ENCODE peak calls at places on chromosomes 13 and 19, in nine cellular contexts. Q, J, F, N, M, W, R, T and K are unnamed samples. For H3K4me1 and H3K36me3, the result is how much of the 10 kb centered on the place peaks cover.

GRCh38 chr13:99777873-99778272 is 193.7 kb downstream of the ZIC5 start:
- DNase-seq in Q (no peak), J (no peak), F (no peak), N (no peak), M (no peak), W (no peak), R (no peak), T (no peak), K (no peak)

GRCh38 chr13:79775830-79776229 is 294.9 kb downstream of the NDFIP2 start:
- DNase-seq in Q (peak), J (no peak), F (no peak), N (peak), M (peak), W (no peak), R (no peak), T (peak), K (peak)

GRCh38 chr13:89053418-89053817 is 1382.2 kb downstream of the SLITRK5 start:
- DNase-seq in Q (no peak), J (no peak), F (no peak), N (no peak), M (no peak), W (no peak), R (no peak), T (no peak), K (no peak)

GRCh38 chr19:52307275-52307674 is 10.3 kb downstream of the ZNF480 start:
- DNase-seq in Q (peak), J (no peak), F (no peak), N (no peak), M (no peak), W (no peak), R (no peak), T (peak), K (peak)

GRCh38 chr13:21060063-21060826 is 1.1 kb downstream of the LATS2 start:
- DNase-seq in Q (peak), J (peak), F (peak), N (no peak), M (peak), W (peak), R (no peak), T (peak), K (peak)

GRCh38 chr13:77460195-77460594 is 75.3 kb upstream of the SCEL start:
- DNase-seq in Q (no peak), J (peak), F (peak), N (no peak), M (no peak), W (no peak), R (peak), T (no peak), K (no peak)

GRCh38 chr13:35474551-35474950 is 1.9 kb downstream of the MAB21L1 start:
- DNase-seq in Q (no peak), J (no peak), F (no peak), N (no peak), M (no peak), W (no peak), R (no peak), T (no peak), K (no peak)

GRCh38 chr13:113141591-113141950 is 16.9 kb upstream of the PROZ start:
- DNase-seq in Q (no peak), J (peak), F (no peak), N (no peak), M (no peak), W (no peak), R (no peak), T (no peak), K (no peak)

GRCh38 chr13:110398564-110399507 is 91.8 kb downstream of the COL4A2 start:
- DNase-seq in Q (no peak), J (no peak), F (no peak), N (no peak), M (no peak), W (peak), R (no peak), T (no peak), K (no peak)

GRCh38 chr13:46113596-46113995 is 8.8 kb upstream of the CPB2 start:
- DNase-seq in Q (peak), J (no peak), F (no peak), N (no peak), M (no peak), W (no peak), R (no peak), T (no peak), K (no peak)

GRCh38 chr19:47707135-47707925 is 5.9 kb upstream of the EHD2 start:
- DNase-seq in Q (peak), J (peak), F (peak), N (peak), M (peak), W (peak), R (no peak), T (peak), K (peak)

GRCh38 chr19:8371011-8371804 is 7.3 kb downstream of the ANGPTL4 start:
- DNase-seq in Q (no peak), J (no peak), F (no peak), N (no peak), M (no peak), W (no peak), R (no peak), T (no peak), K (no peak)

GRCh38 chr13:66586489-66586888 is 643.6 kb downstream of the PCDH9 start:
- DNase-seq in Q (no peak), J (no peak), F (no peak), N (no peak), M (no peak), W (no peak), R (no peak), T (no peak), K (no peak)

GRCh38 chr19:2805261-2805900 is 14.3 kb upstream of the ZNF554 start:
- DNase-seq in Q (no peak), J (no peak), F (no peak), N (no peak), M (no peak), W (no peak), R (no peak), T (no peak), K (no peak)

GRCh38 chr13:50075619-50076097 is 60.4 kb downstream of the KCNRG start:
- DNase-seq in Q (peak), J (no peak), F (no peak), N (no peak), M (no peak), W (no peak), R (no peak), T (peak), K (no peak)
- H3K4me1 ChIP-seq in Q (under half), J (under half), F (half or more), N (under half), M (under half), W (under half), R (under half), T (under half), K (under half)

GRCh38 chr19:29262085-29262484 is 49.1 kb upstream of the UQCRFS1 start:
- DNase-seq in Q (no peak), J (no peak), F (no peak), N (no peak), M (no peak), W (no peak), R (no peak), T (no peak), K (no peak)

GRCh38 chr19:29259153-29259552 is 46.2 kb upstream of the UQCRFS1 start:
- DNase-seq in Q (no peak), J (no peak), F (no peak), N (no peak), M (no peak), W (no peak), R (no peak), T (no peak), K (peak)

GRCh38 chr19:29263305-29264080 is 50.5 kb upstream of the UQCRFS1 start:
- DNase-seq in Q (peak), J (no peak), F (peak), N (peak), M (peak), W (no peak), R (peak), T (no peak), K (peak)

GRCh38 chr19:29259867-29260281 is 46.9 kb upstream of the UQCRFS1 start:
- DNase-seq in Q (no peak), J (no peak), F (no peak), N (no peak), M (no peak), W (no peak), R (no peak), T (no peak), K (no peak)

GRCh38 chr19:29260477-29261317 is 47.7 kb upstream of the UQCRFS1 start:
- DNase-seq in Q (no peak), J (no peak), F (no peak), N (peak), M (no peak), W (no peak), R (no peak), T (no peak), K (peak)
- TF ChIP-seq CTCF in Q (no peak), J (no peak), F (peak), N (peak), M (no peak), W (no peak), R (no peak), T (no peak), K (peak)

DNA sequence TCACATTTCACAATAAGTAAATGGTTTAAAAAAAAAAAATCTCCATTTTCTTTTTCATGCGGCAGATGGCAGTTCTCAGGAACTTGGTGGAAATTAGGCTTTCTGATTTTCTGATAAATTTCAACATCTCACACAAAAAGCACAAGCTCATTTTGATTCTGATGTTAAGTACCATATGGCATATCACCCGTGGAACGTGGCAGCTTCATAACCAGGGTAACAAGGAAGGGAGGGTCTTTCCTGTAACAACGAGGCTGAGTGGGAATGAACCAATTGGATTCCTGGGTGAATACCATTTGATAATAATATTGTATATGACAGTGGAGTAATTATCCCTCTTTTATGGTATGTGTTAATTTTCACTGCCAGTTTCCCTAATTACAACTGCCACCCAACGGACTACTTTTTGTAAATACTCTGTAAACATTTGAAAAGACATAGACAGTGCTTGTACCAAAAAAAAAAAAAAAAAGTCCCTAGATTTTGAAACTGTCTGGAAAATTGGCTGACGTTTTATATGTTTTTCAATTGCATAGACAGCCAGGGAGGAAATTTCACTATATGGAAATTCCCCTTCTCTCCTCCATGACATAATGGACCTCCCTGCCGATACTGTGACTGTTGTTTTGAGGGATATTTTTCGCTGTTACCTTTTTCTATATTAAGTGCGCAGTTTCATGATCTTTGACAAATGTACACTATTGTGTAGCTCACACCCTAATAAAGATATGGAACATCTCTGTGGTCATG is 43.5 kb downstream of the C13orf42 start:
- DNase-seq in Q (no peak), J (no peak), F (no peak), N (no peak), M (no peak), W (no peak), R (no peak), T (no peak), K (peak)
- H3K36me3 ChIP-seq in Q (under half), J (under half), F (under half), N (under half), M (under half), W (under half), R (under half), T (under half), K (under half)

GRCh38 chr19:41422456-41422855 is 4.7 kb downstream of the B3GNT8 start:
- DNase-seq in Q (no peak), J (no peak), F (peak), N (no peak), M (no peak), W (no peak), R (no peak), T (no peak), K (no peak)

GRCh38 chr19:41420101-41420880 is 6.9 kb downstream of the B3GNT8 start:
- DNase-seq in Q (no peak), J (no peak), F (no peak), N (no peak), M (no peak), W (no peak), R (no peak), T (no peak), K (no peak)

GRCh38 chr19:41421314-41421713 is 5.9 kb downstream of the B3GNT8 start:
- DNase-seq in Q (no peak), J (no peak), F (no peak), N (no peak), M (no peak), W (no peak), R (no peak), T (no peak), K (no peak)

GRCh38 chr19:41422955-41423354 is 4.2 kb downstream of the B3GNT8 start:
- DNase-seq in Q (no peak), J (no peak), F (no peak), N (no peak), M (no peak), W (no peak), R (no peak), T (no peak), K (no peak)

DNA sequence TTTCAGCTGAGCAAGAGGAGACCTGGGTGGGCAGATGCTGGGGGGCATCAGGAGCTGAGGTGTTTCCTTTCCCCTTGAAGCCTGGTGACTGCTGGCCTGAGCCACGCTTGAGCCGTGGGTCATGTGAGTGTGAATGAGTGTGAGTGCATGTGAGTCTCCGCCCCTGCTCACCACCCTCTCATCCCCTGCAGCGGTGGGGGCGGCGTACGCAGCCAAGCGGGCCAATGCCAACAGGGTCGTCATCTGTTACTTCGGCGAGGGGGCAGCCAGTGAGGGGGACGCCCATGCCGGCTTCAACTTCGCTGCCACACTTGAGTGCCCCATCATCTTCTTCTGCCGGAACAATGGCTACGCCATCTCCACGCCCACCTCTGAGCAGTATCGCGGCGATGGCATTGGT is 5.2 kb downstream of the B3GNT8 start:
- DNase-seq in Q (no peak), J (no peak), F (no peak), N (no peak), M (no peak), W (no peak), R (no peak), T (no peak), K (no peak)
- H3K4me1 ChIP-seq in Q (under half), J (under half), F (half or more), N (under half), M (under half), W (under half), R (under half), T (under half), K (under half)

DNA sequence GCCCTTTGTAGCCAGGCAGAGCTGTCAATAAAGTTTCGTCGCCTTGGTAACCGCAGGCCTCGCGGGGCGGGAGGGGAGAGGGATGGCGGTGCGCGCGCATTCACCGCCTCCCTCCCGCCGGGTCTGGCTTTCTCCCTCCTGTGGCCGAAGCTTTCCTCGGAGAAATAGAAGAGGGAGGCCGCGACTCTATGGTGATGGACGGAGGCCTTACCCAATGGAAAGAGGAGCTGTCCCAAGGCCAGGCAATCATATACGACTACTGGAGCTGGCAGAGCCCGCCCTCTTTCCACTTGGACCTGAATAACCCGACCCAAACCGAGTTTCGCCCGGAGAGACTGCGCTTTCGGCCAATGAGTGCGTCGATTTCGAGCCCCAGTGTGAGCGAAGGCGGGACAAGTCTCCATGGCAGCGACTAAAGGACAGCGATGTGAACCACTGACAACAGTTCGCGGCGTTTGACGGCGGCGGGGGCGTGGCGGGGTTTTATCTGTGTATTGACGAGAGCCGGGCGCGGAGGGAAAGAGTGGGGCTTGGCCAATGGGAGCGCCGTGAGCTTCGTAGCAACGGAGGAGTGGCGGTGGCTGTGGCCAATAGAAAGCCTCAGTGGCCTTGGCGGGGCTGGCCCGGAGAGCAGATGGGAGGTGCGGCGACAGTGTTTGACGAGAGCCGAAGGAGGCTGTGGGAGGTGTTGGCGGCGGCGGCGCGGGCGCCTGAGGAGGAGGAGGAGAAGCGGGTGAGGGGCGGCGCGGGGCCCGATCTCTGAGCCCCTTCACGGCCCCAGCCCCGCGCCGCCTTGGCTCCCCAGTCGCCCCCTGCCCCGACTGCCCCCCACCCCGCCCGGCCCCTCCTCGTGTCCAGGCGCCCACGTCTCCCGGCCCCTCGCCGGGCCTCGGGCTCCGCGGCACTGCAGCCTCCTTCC is at the start of gene KMT5C:
- DNase-seq in Q (peak), J (peak), F (peak), N (peak), M (peak), W (peak), R (peak), T (peak), K (peak)
- TF ChIP-seq CTCF in Q (no peak), J (peak), F (peak), N (no peak), M (peak), W (peak), R (peak), T (peak), K (peak)

DNA sequence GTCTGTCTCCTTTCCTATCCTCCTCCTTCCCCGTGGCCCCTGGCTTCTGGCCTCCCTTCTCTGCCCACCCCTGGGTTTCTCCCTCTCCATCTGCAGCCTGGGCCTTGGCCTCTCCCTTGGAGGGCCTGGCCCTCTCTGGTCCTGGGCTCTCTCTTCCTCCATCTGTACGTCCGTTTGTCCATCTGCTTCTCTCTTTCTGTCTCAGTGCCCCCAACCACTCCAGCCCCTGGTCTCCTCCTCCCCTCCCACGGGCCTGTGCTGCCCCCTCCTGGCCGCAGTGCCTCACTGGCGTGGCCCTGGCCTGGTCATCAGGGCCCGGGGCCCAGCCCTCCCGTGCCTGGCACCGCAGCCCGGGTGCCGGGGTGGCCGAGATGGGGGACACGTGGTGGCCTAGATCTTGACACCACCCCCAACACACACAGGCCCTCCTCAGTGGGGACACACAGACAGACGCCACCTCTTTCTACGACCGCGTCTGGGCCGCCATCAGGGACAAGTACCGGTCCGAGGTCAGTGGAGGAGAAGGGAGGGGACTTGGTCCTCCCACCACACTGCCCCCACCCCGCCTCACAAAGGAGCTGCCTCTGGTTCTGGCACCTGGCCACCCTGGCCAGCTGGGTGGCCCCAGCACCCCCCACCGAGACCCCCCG is 11.3 kb downstream of the PRKCSH start:
- DNase-seq in Q (no peak), J (no peak), F (peak), N (no peak), M (peak), W (no peak), R (no peak), T (peak), K (peak)
- H3K36me3 ChIP-seq in Q (under half), J (half or more), F (half or more), N (under half), M (half or more), W (under half), R (under half), T (under half), K (half or more)

GRCh38 chr19:10655457-10656312 is 1.5 kb downstream of the ILF3 start:
- DNase-seq in Q (peak), J (no peak), F (no peak), N (no peak), M (no peak), W (no peak), R (no peak), T (peak), K (peak)

GRCh38 chr19:10653732-10654609 is at the start of gene ILF3:
- DNase-seq in Q (peak), J (peak), F (peak), N (peak), M (peak), W (peak), R (peak), T (peak), K (peak)

GRCh38 chr19:10654610-10655456 is 687 bp downstream of the ILF3 start:
- DNase-seq in Q (no peak), J (peak), F (peak), N (no peak), M (peak), W (peak), R (no peak), T (peak), K (peak)

GRCh38 chr19:10651821-10652220 is 2.3 kb upstream of the ILF3 start:
- DNase-seq in Q (no peak), J (no peak), F (no peak), N (no peak), M (no peak), W (no peak), R (no peak), T (no peak), K (no peak)

GRCh38 chr19:10653482-10653731 is 739 bp upstream of the ILF3 start:
- DNase-seq in Q (no peak), J (no peak), F (no peak), N (no peak), M (no peak), W (no peak), R (no peak), T (no peak), K (no peak)
- H3K4me1 ChIP-seq in Q (under half), J (under half), F (half or more), N (under half), M (under half), W (under half), R (under half), T (under half), K (under half)

GRCh38 chr13:47120284-47120683 is 223.4 kb upstream of the HTR2A start:
- DNase-seq in Q (no peak), J (no peak), F (no peak), N (no peak), M (no peak), W (no peak), R (no peak), T (no peak), K (no peak)

GRCh38 chr13:47121092-47121763 is 224.4 kb upstream of the HTR2A start:
- DNase-seq in Q (peak), J (no peak), F (no peak), N (no peak), M (no peak), W (no peak), R (no peak), T (no peak), K (no peak)

GRCh38 chr13:47114030-47114429 is 217.2 kb upstream of the HTR2A start:
- DNase-seq in Q (peak), J (no peak), F (no peak), N (no peak), M (no peak), W (no peak), R (no peak), T (no peak), K (no peak)

GRCh38 chr13:47119568-47120080 is 222.8 kb upstream of the HTR2A start:
- DNase-seq in Q (no peak), J (no peak), F (no peak), N (no peak), M (no peak), W (no peak), R (no peak), T (no peak), K (no peak)

DNA sequence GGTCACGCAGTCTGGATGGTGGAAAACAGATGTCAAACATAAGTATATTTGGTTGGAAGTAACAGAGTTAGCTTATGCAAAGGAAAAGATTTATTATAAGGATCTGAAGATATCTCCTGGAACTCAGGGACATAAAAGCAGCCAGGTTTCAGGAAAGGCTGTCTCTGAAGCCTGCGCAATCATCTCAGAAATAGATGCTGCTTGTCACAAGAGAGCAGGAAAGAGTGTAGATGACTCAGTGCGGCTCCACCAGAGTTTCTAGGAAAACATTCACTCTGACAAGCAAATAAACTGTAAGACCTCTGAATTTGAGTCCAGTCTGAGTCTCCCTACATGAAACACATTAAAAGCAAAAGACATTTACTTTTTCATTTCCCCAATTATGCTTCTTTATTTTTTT is 220.4 kb upstream of the HTR2A start:
- DNase-seq in Q (peak), J (no peak), F (no peak), N (no peak), M (no peak), W (no peak), R (no peak), T (no peak), K (no peak)
- TF ChIP-seq CTCF in Q (no peak), J (no peak), F (no peak), N (no peak), M (no peak), W (no peak), R (no peak), T (no peak), K (no peak)